ENCODE peak calls at places on chromosomes 12 and 14, in six cellular contexts. One of them, this sample, is unnamed.

GRCh38 chr14:94161979-94162378 is 12.1 kb upstream of the PPP4R4 start:
- DNase-seq in psoas muscle: no peak
- DNase-seq in HCT116: no peak
- DNase-seq in upper lobe of right lung: no peak
- DNase-seq in sigmoid colon: no peak
- DNase-seq in heart right ventricle: no peak
- DNase-seq in this sample: no peak

GRCh38 chr14:93903342-93904184 is 23.6 kb upstream of the FAM181A start:
- DNase-seq in psoas muscle: no peak
- DNase-seq in upper lobe of right lung: peak; percentile 69
- DNase-seq in HCT116: peak; percentile 15
- DNase-seq in heart right ventricle: no peak
- DNase-seq in sigmoid colon: no peak
- DNase-seq in this sample: no peak

GRCh38 chr12:59086124-59086523 is 165.8 kb upstream of the LRIG3 start:
- DNase-seq in HCT116: no peak
- DNase-seq in upper lobe of right lung: no peak
- DNase-seq in psoas muscle: no peak
- DNase-seq in sigmoid colon: no peak
- DNase-seq in heart right ventricle: no peak
- DNase-seq in this sample: no peak

GRCh38 chr14:52923902-52924575 is 26.8 kb downstream of the FERMT2 start:
- DNase-seq in upper lobe of right lung: no peak
- DNase-seq in psoas muscle: no peak
- DNase-seq in heart right ventricle: no peak
- DNase-seq in sigmoid colon: no peak
- DNase-seq in HCT116: no peak
- DNase-seq in this sample: no peak

GRCh38 chr12:23950011-23950774 is 723 bp upstream of the SOX5 start:
- DNase-seq in upper lobe of right lung: peak; percentile 50
- DNase-seq in psoas muscle: no peak
- DNase-seq in sigmoid colon: no peak
- DNase-seq in heart right ventricle: no peak
- DNase-seq in HCT116: no peak
- DNase-seq in this sample: peak; percentile 32

GRCh38 chr14:68164723-68165122 is 345.1 kb downstream of the RAD51B start:
- DNase-seq in psoas muscle: no peak
- DNase-seq in HCT116: no peak
- DNase-seq in sigmoid colon: no peak
- DNase-seq in upper lobe of right lung: no peak
- DNase-seq in heart right ventricle: no peak
- DNase-seq in this sample: no peak

GRCh38 chr12:51954465-51955361 is 3.2 kb downstream of the ACVR1B start:
- DNase-seq in heart right ventricle: no peak
- DNase-seq in sigmoid colon: no peak
- DNase-seq in HCT116: no peak
- DNase-seq in upper lobe of right lung: no peak
- DNase-seq in psoas muscle: no peak
- DNase-seq in this sample: peak; percentile 51

GRCh38 chr14:95337052-95337595 is 17.4 kb upstream of the CLMN start:
- DNase-seq in sigmoid colon: no peak
- DNase-seq in HCT116: no peak
- DNase-seq in psoas muscle: no peak
- DNase-seq in heart right ventricle: no peak
- DNase-seq in upper lobe of right lung: no peak
- DNase-seq in this sample: no peak

GRCh38 chr12:56020437-56021189 is at the start of gene IKZF4:
- DNase-seq in HCT116: no peak
- DNase-seq in sigmoid colon: peak; percentile 89
- DNase-seq in psoas muscle: peak; percentile 67
- DNase-seq in heart right ventricle: peak; percentile 21
- DNase-seq in upper lobe of right lung: peak; percentile 72
- DNase-seq in this sample: no peak

GRCh38 chr14:55884819-55885218 is 233.4 kb upstream of the PELI2 start:
- DNase-seq in sigmoid colon: no peak
- DNase-seq in heart right ventricle: no peak
- DNase-seq in HCT116: no peak
- DNase-seq in upper lobe of right lung: no peak
- DNase-seq in psoas muscle: no peak
- DNase-seq in this sample: peak; percentile 32

GRCh38 chr12:108311605-108312004 is 27.5 kb downstream of the CMKLR1 start:
- DNase-seq in HCT116: no peak
- DNase-seq in upper lobe of right lung: no peak
- DNase-seq in psoas muscle: no peak
- DNase-seq in sigmoid colon: no peak
- DNase-seq in heart right ventricle: no peak
- DNase-seq in this sample: no peak

GRCh38 chr14:105919458-105920150 is 393.2 kb downstream of the TMEM121 start:
- DNase-seq in psoas muscle: no peak
- DNase-seq in upper lobe of right lung: peak; percentile 52
- DNase-seq in sigmoid colon: peak; percentile 57
- DNase-seq in HCT116: no peak
- DNase-seq in heart right ventricle: no peak
- DNase-seq in this sample: no peak

GRCh38 chr14:62682208-62682607 is 363.1 kb downstream of the KCNH5 start:
- DNase-seq in psoas muscle: no peak
- DNase-seq in heart right ventricle: no peak
- DNase-seq in HCT116: no peak
- DNase-seq in sigmoid colon: no peak
- DNase-seq in upper lobe of right lung: no peak
- DNase-seq in this sample: no peak

GRCh38 chr14:89844508-89844907 is 110.0 kb downstream of the EFCAB11 start:
- DNase-seq in psoas muscle: no peak
- DNase-seq in HCT116: no peak
- DNase-seq in heart right ventricle: no peak
- DNase-seq in upper lobe of right lung: no peak
- DNase-seq in sigmoid colon: no peak
- DNase-seq in this sample: no peak

GRCh38 chr14:89851031-89851430 is 103.5 kb downstream of the EFCAB11 start:
- DNase-seq in psoas muscle: no peak
- DNase-seq in HCT116: no peak
- DNase-seq in heart right ventricle: no peak
- DNase-seq in upper lobe of right lung: no peak
- DNase-seq in sigmoid colon: no peak
- DNase-seq in this sample: no peak

GRCh38 chr14:89845346-89845745 is 109.2 kb downstream of the EFCAB11 start:
- DNase-seq in HCT116: no peak
- DNase-seq in upper lobe of right lung: no peak
- DNase-seq in psoas muscle: no peak
- DNase-seq in sigmoid colon: no peak
- DNase-seq in heart right ventricle: no peak
- DNase-seq in this sample: no peak

GRCh38 chr14:89849931-89850330 is 104.6 kb downstream of the EFCAB11 start:
- DNase-seq in sigmoid colon: no peak
- DNase-seq in psoas muscle: no peak
- DNase-seq in heart right ventricle: no peak
- DNase-seq in HCT116: no peak
- DNase-seq in upper lobe of right lung: no peak
- DNase-seq in this sample: no peak

DNA sequence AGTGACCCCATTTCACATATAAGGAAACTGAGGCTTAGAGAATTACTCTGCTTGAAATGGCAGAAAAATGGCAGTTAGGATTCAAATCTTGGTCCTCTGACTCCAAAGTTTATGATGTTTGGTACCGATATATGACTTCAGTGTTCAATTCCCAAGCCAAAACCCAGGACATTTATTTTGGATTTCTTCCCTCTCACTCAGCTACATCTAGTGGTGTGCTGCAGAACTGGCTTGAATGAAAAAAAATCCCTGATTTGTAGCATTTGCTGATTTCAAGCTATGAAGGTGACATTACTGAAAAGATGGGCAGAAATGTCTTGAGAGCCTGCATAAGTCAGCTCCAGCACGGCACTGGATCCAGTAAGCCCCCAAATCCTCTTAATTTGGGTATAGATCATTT is 106.4 kb downstream of the EFCAB11 start:
- DNase-seq in psoas muscle: no peak
- DNase-seq in HCT116: no peak
- DNase-seq in upper lobe of right lung: no peak
- DNase-seq in sigmoid colon: no peak
- DNase-seq in heart right ventricle: no peak
- DNase-seq in this sample: no peak
- TF ChIP-seq CTCF in psoas muscle: no peak
- TF ChIP-seq CTCF in HCT116: peak; percentile 30
- TF ChIP-seq CTCF in upper lobe of right lung: peak; percentile 14
- TF ChIP-seq CTCF in sigmoid colon: peak; percentile 10
- TF ChIP-seq CTCF in heart right ventricle: peak; percentile 18
- TF ChIP-seq CTCF in this sample: peak; percentile 60

DNA sequence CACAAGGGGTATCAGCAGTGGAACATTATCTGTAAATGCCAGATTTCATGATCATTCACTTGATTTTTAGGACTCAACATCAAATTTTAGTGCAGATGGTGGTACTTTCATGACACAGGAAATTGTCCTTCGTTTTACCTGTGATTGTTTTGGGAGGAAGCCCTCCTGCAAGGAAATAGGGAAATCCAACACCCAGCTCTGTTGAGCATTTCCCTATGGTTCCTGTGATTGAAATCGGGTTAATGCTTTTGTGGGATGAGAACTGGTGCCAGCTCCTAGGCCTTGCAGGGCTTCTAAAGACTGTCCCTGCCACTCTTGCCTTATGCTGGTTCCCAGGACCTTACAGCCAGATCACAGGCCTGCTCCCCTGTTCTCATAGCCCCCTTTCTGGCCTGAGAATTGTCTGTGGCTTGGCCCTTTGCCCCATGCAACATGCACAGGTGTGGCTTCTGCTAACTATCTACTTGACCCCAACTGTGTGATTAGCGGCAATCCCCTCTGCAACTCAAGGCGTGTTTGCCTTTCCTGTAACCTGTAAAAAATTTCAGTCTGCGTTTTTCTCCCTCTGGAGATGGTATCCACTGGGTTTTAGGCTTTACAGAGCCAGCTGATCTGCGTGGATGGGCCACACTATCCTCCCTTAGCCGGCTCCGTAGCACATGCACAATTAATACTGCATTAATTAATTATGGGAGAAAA is 112.5 kb downstream of the ETV6 start:
- DNase-seq in upper lobe of right lung: no peak
- DNase-seq in HCT116: no peak
- DNase-seq in sigmoid colon: no peak
- DNase-seq in heart right ventricle: no peak
- DNase-seq in psoas muscle: no peak
- DNase-seq in this sample: no peak
- H3K27ac ChIP-seq in upper lobe of right lung: peak overlapping the region; percentile 45
- H3K27ac ChIP-seq in HCT116: no peak overlapping the region
- H3K27ac ChIP-seq in sigmoid colon: peak overlapping the region; percentile 89
- H3K27ac ChIP-seq in heart right ventricle: no peak overlapping the region
- H3K27ac ChIP-seq in psoas muscle: no peak overlapping the region
- H3K27ac ChIP-seq in this sample: no peak overlapping the region

DNA sequence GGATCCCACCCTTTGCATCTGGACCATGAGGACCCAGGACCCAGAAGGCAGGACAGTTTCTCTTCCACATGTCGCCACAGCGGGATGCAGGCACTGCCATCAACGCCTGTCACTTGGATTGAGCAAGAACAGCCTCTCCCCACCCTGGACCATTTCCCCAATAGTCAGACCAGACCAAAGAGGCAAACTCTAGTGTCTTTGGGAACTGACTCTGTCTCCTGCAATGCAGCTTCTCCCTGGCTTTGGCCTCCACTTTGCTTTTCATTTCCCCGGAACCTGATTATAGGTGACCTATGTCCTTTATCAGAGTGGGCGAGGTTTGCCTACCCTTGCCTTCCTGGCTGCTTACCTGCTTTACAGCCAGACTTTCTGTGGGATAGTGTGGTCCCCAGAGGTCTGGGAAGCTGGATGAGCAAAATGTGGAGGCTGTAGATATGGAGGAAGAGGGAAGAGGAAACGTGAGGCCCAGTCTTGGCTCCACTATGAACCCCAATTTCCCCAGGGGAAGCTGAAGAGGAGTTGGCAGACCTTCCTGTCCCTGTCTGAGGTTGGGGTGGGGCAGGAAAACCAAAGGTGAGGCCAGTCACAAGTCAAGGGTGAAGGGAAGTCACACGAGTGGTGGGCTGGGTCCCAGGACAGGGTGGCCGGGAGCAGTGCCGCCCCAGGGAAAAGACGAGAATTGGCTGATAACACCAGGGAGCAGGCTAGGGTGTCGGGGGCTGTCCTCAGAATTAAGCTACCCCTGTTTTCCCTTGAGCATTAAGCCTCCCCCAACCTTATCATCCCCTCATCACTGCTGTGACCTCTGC is 3.3 kb downstream of the VDR start:
- DNase-seq in upper lobe of right lung: no peak
- DNase-seq in heart right ventricle: no peak
- DNase-seq in psoas muscle: no peak
- DNase-seq in sigmoid colon: peak; percentile 52
- DNase-seq in HCT116: no peak
- DNase-seq in this sample: no peak
- H3K4me1 ChIP-seq in upper lobe of right lung: peaks cover 45% of the 10 kb centered on the region
- H3K4me1 ChIP-seq in heart right ventricle: peaks cover 16% of the 10 kb centered on the region
- H3K4me1 ChIP-seq in psoas muscle: peaks cover 21% of the 10 kb centered on the region
- H3K4me1 ChIP-seq in sigmoid colon: no peaks in the 10 kb centered on the region
- H3K4me1 ChIP-seq in HCT116: peaks cover 18% of the 10 kb centered on the region
- H3K4me1 ChIP-seq in this sample: peaks cover 16% of the 10 kb centered on the region

GRCh38 chr14:74684444-74684843 is 28.4 kb downstream of the AREL1 start:
- DNase-seq in heart right ventricle: no peak
- DNase-seq in HCT116: no peak
- DNase-seq in upper lobe of right lung: no peak
- DNase-seq in psoas muscle: no peak
- DNase-seq in sigmoid colon: no peak
- DNase-seq in this sample: no peak
- TF ChIP-seq CTCF in heart right ventricle: no peak
- TF ChIP-seq CTCF in HCT116: no peak
- TF ChIP-seq CTCF in upper lobe of right lung: no peak
- TF ChIP-seq CTCF in psoas muscle: no peak
- TF ChIP-seq CTCF in sigmoid colon: no peak
- TF ChIP-seq CTCF in this sample: no peak

This sample was measured in foreskin keratinocyte.